ENCODE peak calls at places on chromosomes 16 and 17, in four cellular contexts. U, A, Y and V are unnamed samples.

GRCh38 chr16:72428611-72429376 is 256.8 kb upstream of the PMFBP1 start:
- DNase-seq in U (no peak), A (no peak), Y (no peak), V (no peak)

GRCh38 chr16:3501783-3502400 is 1.1 kb downstream of the CLUAP1 start:
- DNase-seq in U (no peak), A (no peak), Y (no peak), V (no peak)

GRCh38 chr16:30533748-30534367 is 800 bp downstream of the ZNF747 start:
- DNase-seq in U (peak; percentile 19), A (no peak), Y (no peak), V (peak; percentile 21)

GRCh38 chr16:19356024-19356952 is 61.4 kb upstream of the TMC5 start:
- DNase-seq in U (no peak), A (no peak), Y (no peak), V (no peak)

GRCh38 chr17:76370261-76370993 is 14.0 kb upstream of the SPHK1 start:
- DNase-seq in U (no peak), A (peak; percentile 95), Y (peak; percentile 91), V (peak; percentile 90)

GRCh38 chr17:41178843-41179616 is 1.0 kb upstream of the KRTAP4-2 start:
- DNase-seq in U (no peak), A (no peak), Y (no peak), V (no peak)

GRCh38 chr17:46722662-46723285 is 95.7 kb downstream of the WNT3 start:
- DNase-seq in U (no peak), A (no peak), Y (no peak), V (no peak)

GRCh38 chr17:61040666-61041065 is 359.0 kb upstream of the TBX2 start:
- DNase-seq in U (no peak), A (no peak), Y (no peak), V (no peak)

GRCh38 chr17:28141783-28142182 is 99.3 kb downstream of the NLK start:
- DNase-seq in U (no peak), A (no peak), Y (no peak), V (no peak)

GRCh38 chr17:18910881-18911280 is 41.1 kb upstream of the SLC5A10 start:
- DNase-seq in U (no peak), A (no peak), Y (no peak), V (no peak)

GRCh38 chr17:28511858-28512461 is 5.8 kb downstream of the FOXN1 start:
- DNase-seq in U (no peak), A (no peak), Y (no peak), V (no peak)

GRCh38 chr16:87829123-87829980 is 40.0 kb downstream of the SLC7A5 start:
- DNase-seq in U (no peak), A (no peak), Y (no peak), V (no peak)

GRCh38 chr16:5581428-5581827 is 483.8 kb upstream of the EEF2KMT start:
- DNase-seq in U (no peak), A (no peak), Y (no peak), V (no peak)

GRCh38 chr16:27795992-27796614 is 246.2 kb downstream of the KATNIP start:
- DNase-seq in U (no peak), A (peak; percentile 56), Y (peak; percentile 49), V (peak; percentile 55)